ENCODE peak calls at places on chromosome 3, in nine cellular contexts. I is endothelial cell of umbilical vein, K is adrenal gland, A is IMR-90, G is A549, Q is ovary, J is gastrocnemius medialis, C is Peyer's patch, R is prostate gland. V is an unnamed sample.

GRCh38 chr3:73214846-73215245 is 153.4 kb downstream of the EBLN2 start:
- DNase-seq in J (no peak), A (no peak), K (no peak), Q (no peak), C (no peak), R (no peak), I (no peak), G (no peak), V (no peak)

GRCh38 chr3:88219138-88219792 is 69.5 kb downstream of the C3orf38 start:
- DNase-seq in K (peak), A (peak), C (peak), J (no peak), G (peak), I (peak), R (no peak), Q (peak), V (peak)

GRCh38 chr3:171375704-171376103 is 84.5 kb downstream of the TNIK start:
- DNase-seq in R (no peak), K (no peak), G (no peak), Q (no peak), C (no peak), J (no peak), A (no peak), I (no peak), V (no peak)

GRCh38 chr3:78754066-78754743 is 1013.6 kb downstream of the ROBO1 start:
- DNase-seq in G (no peak), R (no peak), K (no peak), A (peak), Q (no peak), I (peak), C (no peak), J (no peak), V (no peak)

GRCh38 chr3:108001457-108001856 is 89.4 kb downstream of the CD47 start:
- DNase-seq in K (no peak), J (no peak), Q (no peak), R (peak), I (no peak), C (peak), G (no peak), A (peak), V (no peak)

GRCh38 chr3:123803521-123803920 is 80.6 kb downstream of the MYLK start:
- DNase-seq in K (no peak), J (no peak), G (no peak), Q (no peak), A (no peak), R (no peak), I (no peak), C (no peak), V (no peak)

GRCh38 chr3:156207802-156208685 is 87.7 kb downstream of the KCNAB1 start:
- DNase-seq in J (no peak), K (no peak), A (peak), C (no peak), G (no peak), I (peak), R (no peak), Q (no peak), V (no peak)

GRCh38 chr3:170499562-170500156 is 81.0 kb downstream of the CLDN11 start:
- DNase-seq in A (peak), C (no peak), J (no peak), R (no peak), Q (peak), G (peak), K (peak), I (peak), V (peak)

GRCh38 chr3:159451067-159451466 is 537.6 kb upstream of the IL12A start:
- DNase-seq in C (no peak), K (no peak), G (no peak), J (no peak), A (no peak), R (no peak), Q (no peak), I (no peak), V (no peak)

GRCh38 chr3:191385101-191385500 is 54.8 kb upstream of the UTS2B start:
- DNase-seq in G (no peak), R (no peak), A (no peak), J (no peak), C (no peak), I (no peak), K (no peak), Q (no peak), V (no peak)

GRCh38 chr3:55017876-55018275 is 90.0 kb upstream of the LRTM1 start:
- DNase-seq in Q (no peak), J (no peak), K (no peak), R (no peak), C (no peak), A (peak), G (no peak), I (no peak), V (no peak)

GRCh38 chr3:77296527-77296926 is 256.6 kb downstream of the ROBO2 start:
- DNase-seq in C (no peak), A (peak), G (no peak), I (no peak), J (no peak), R (no peak), Q (no peak), K (no peak), V (no peak)

GRCh38 chr3:137709011-137709601 is 55.0 kb upstream of the SOX14 start:
- DNase-seq in K (no peak), G (peak), Q (no peak), J (no peak), R (no peak), A (no peak), C (no peak), I (no peak), V (peak)

GRCh38 chr3:136078421-136079364 is 113.2 kb downstream of the PPP2R3A start:
- DNase-seq in K (no peak), R (no peak), I (peak), Q (no peak), J (no peak), C (no peak), G (peak), A (peak), V (peak)

GRCh38 chr3:103699228-103699627 is 1264.4 kb downstream of the ZPLD1 start:
- DNase-seq in R (no peak), Q (no peak), A (no peak), G (no peak), K (no peak), J (no peak), C (no peak), I (no peak), V (no peak)

GRCh38 chr3:21752749-21753347 is 1.8 kb upstream of the ZNF385D start:
- DNase-seq in Q (no peak), R (peak), K (no peak), C (no peak), I (peak), A (peak), G (no peak), J (no peak), V (peak)

GRCh38 chr3:116339441-116340028 is 105.8 kb downstream of the LSAMP start:
- DNase-seq in R (peak), C (no peak), J (no peak), I (no peak), Q (no peak), A (peak), K (peak), G (no peak), V (no peak)

GRCh38 chr3:57131210-57131588 is 34.0 kb downstream of the IL17RD start:
- DNase-seq in G (no peak), I (no peak), R (no peak), A (no peak), J (no peak), C (no peak), Q (no peak), K (no peak), V (no peak)

GRCh38 chr3:30355622-30356021 is 250.8 kb upstream of the TGFBR2 start:
- DNase-seq in R (no peak), C (no peak), A (peak), J (no peak), Q (no peak), K (no peak), I (no peak), G (no peak), V (no peak)

GRCh38 chr3:132659370-132660055 is at the start of gene ACAD11:
- DNase-seq in I (peak), R (peak), A (peak), J (peak), Q (peak), C (peak), G (peak), K (peak), V (peak)
- TF ChIP-seq POLR2A in I (no peak), R (peak), A (no peak), J (peak), Q (no peak), C (peak), G (peak), K (no peak), V (no peak)

GRCh38 chr3:141876381-141876890 is at the start of gene ATP1B3:
- DNase-seq in Q (peak), R (peak), J (peak), A (peak), C (peak), I (peak), K (peak), G (peak), V (peak)
- TF ChIP-seq POLR2A in Q (peak), R (peak), J (peak), A (peak), C (peak), I (peak), K (peak), G (peak), V (peak)

DNA sequence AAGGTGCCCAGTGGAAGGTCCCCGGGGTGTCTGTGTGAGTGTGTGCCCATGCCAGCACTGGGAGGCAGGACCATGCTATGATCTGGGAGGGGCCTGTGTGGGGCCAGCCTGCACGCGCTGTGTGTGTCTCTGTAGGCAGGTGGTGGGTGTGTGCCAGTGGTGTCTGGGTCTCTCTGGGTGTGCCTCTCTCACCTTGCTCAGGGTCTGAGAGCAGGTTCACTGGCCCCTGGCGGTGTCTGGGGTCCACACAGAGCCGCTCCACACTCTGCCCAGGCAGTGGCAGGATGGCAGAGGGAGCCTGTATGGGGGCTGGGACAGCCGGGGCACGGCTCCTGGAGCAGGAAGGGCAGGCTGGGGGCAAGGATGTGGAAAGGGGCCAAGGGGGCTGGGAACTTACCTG is 12.6 kb downstream of the ITIH4 start:
- DNase-seq in G (no peak), Q (no peak), K (no peak), R (no peak), I (no peak), A (no peak), J (no peak), C (no peak), V (no peak)
- TF ChIP-seq POLR2A in G (no peak), Q (no peak), K (no peak), R (no peak), I (no peak), A (no peak), J (no peak), C (no peak), V (no peak)

GRCh38 chr3:97662264-97662663 is 102.3 kb upstream of the ARL6 start:
- DNase-seq in A (no peak), Q (no peak), C (no peak), J (no peak), I (no peak), K (no peak), G (no peak), R (no peak), V (no peak)
- TF ChIP-seq POLR2A in A (no peak), Q (no peak), C (no peak), J (no peak), I (no peak), K (no peak), G (no peak), R (no peak), V (no peak)

GRCh38 chr3:174441588-174442316 is 417.4 kb upstream of the NAALADL2 start:
- DNase-seq in K (no peak), C (no peak), G (no peak), Q (no peak), I (peak), A (no peak), J (no peak), R (no peak), V (peak)

GRCh38 chr3:174439621-174440349 is 419.3 kb upstream of the NAALADL2 start:
- DNase-seq in I (peak), J (no peak), R (peak), Q (peak), C (no peak), K (no peak), A (peak), G (peak), V (peak)

GRCh38 chr3:174442317-174442682 is 416.8 kb upstream of the NAALADL2 start:
- DNase-seq in Q (no peak), I (no peak), C (no peak), G (no peak), R (no peak), K (no peak), J (no peak), A (no peak), V (no peak)

GRCh38 chr3:174440350-174440716 is 418.8 kb upstream of the NAALADL2 start:
- DNase-seq in I (no peak), J (no peak), K (no peak), G (no peak), C (no peak), R (peak), A (peak), Q (peak), V (peak)

DNA sequence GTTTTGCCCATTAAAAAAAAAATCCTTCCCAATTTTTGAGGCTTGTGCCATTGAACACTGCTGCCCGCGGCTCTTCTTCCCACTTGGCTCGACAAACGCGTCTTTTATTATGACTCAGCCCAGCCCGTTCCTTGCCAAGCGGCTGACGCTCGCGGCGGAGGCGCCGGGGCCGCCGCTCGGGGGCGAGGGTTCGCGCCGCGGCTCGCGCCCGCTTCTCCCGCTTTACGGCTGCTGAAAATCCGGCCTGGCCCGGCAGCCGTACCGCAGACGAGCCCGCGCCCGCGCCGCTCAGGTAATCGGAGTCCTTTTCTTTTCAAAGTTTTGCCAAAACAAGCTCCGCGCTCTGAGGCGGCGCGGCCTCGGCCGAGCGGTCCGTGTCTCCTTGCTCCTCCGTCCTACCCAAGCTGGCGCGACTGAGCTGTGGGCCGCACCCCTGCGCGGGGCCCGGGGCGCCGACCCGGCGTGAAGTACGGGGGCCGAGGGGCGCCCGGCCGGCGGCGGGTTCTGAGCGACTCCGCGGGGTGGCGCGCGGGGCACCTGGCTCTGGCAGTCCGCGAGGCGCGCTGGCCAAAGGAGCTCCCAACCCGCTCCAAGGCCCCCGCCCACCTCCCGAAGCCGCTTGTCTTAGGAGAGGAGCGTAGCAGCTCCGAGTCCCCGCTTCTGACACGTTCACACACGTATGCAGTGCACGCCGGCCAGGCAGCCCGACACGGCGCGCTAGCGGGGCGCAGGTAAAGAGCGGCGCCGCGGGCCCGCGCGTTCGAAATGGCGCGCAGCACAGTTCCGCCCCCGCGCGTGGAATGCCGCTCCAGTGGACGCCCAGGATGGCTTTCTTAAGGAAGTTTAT is 418.2 kb upstream of the NAALADL2 start:
- DNase-seq in A (peak), G (peak), K (peak), Q (peak), J (peak), C (peak), I (peak), R (peak), V (peak)
- TF ChIP-seq POLR2A in A (peak), G (no peak), K (peak), Q (peak), J (peak), C (peak), I (peak), R (peak), V (peak)